ENCODE peak calls at places on chromosomes 13 and 19, in four cellular contexts. One of them, this sample, is unnamed.

GRCh38 chr19:13149628-13150186 is 468 bp downstream of the STX10 start:
- DNase-seq in GM12878: no peak
- DNase-seq in HepG2: peak
- DNase-seq in K562: peak
- DNase-seq in this sample: peak

GRCh38 chr13:109998808-109999528 is 212.6 kb upstream of the IRS2 start:
- DNase-seq in GM12878: no peak
- DNase-seq in HepG2: no peak
- DNase-seq in K562: no peak
- DNase-seq in this sample: no peak

GRCh38 chr19:40315812-40316475 is 30.8 kb upstream of the AKT2 start:
- DNase-seq in GM12878: no peak
- DNase-seq in HepG2: no peak
- DNase-seq in K562: no peak
- DNase-seq in this sample: peak

GRCh38 chr19:49017666-49018351 is 918 bp upstream of the LHB start:
- DNase-seq in GM12878: no peak
- DNase-seq in HepG2: peak
- DNase-seq in K562: peak
- DNase-seq in this sample: peak

GRCh38 chr19:47416667-47417033 is 2.7 kb downstream of the MEIS3 start:
- DNase-seq in GM12878: no peak
- DNase-seq in HepG2: no peak
- DNase-seq in K562: no peak
- DNase-seq in this sample: no peak

GRCh38 chr13:29441301-29441700 is 154.2 kb downstream of the SLC7A1 start:
- DNase-seq in GM12878: no peak
- DNase-seq in HepG2: no peak
- DNase-seq in K562: no peak
- DNase-seq in this sample: no peak

GRCh38 chr19:17655751-17656480 is 32.2 kb downstream of the UNC13A start:
- DNase-seq in GM12878: no peak
- DNase-seq in HepG2: no peak
- DNase-seq in K562: no peak
- DNase-seq in this sample: no peak

GRCh38 chr13:83153833-83154232 is 728.4 kb downstream of the SLITRK1 start:
- DNase-seq in GM12878: no peak
- DNase-seq in HepG2: no peak
- DNase-seq in K562: no peak
- DNase-seq in this sample: no peak

GRCh38 chr13:18962168-18962734 is 219.4 kb downstream of the TUBA3C start:
- DNase-seq in GM12878: no peak
- DNase-seq in HepG2: no peak
- DNase-seq in K562: no peak
- DNase-seq in this sample: no peak

DNA sequence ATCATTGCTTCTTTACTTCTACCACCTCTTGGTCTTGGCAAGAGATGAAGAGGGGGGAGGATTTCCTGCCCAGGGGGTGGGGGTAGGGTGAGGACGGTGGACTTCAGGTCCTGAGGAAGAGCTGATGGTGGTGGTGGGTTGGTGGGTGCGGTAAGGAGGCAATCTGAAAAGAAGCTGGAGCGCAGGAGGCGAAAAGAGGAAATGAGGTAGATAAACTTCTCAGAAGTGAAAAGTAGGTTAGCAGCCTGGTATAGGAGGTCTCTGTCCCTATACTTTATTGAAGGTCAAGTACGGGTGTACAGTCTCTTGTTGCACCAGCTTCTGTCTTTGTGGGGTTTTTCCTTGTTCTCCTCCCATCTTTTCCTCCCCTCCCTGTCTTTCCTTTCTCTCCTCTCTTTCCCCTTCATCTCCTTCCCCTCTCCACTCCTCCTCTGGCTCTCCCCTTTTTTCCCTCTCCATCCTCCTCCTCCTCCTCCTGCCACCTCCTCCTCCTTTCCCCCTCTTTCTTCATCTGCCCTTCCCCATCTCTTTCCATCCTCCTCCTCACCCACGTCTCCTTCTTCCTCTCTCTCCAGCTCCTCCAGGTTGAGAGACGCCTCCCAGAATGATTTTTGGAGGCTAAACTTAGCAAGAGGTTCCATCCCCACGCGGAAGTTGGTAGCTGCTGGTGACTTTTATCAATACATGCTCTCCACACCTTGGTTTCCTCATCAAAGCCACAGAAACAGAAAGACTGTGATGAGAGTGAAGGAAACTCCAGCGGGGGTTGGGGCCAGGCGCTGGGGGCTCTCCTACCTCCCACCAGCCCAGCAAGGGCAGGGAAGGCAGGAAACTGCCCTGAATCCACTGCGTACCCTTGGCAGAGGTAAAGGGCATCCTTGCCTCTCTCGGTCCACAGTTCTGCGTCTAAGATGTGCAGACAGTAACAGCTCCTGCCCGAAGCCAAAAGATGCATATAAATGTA is 15.3 kb downstream of the TNFSF14 start:
- DNase-seq in GM12878: no peak
- DNase-seq in HepG2: no peak
- DNase-seq in K562: peak
- DNase-seq in this sample: no peak
- TF ChIP-seq MXI1 in GM12878: no peak
- TF ChIP-seq MXI1 in HepG2: no peak
- TF ChIP-seq MXI1 in K562: no peak
- TF ChIP-seq MXI1 in this sample: no peak

GRCh38 chr19:15644816-15645215 is 4.1 kb downstream of the CYP4F3 start:
- DNase-seq in GM12878: no peak
- DNase-seq in HepG2: no peak
- DNase-seq in K562: no peak
- DNase-seq in this sample: no peak
- TF ChIP-seq FOXM1 in GM12878: no peak
- TF ChIP-seq FOXM1 in HepG2: no peak
- TF ChIP-seq FOXM1 in K562: no peak
- TF ChIP-seq FOXM1 in this sample: no peak

DNA sequence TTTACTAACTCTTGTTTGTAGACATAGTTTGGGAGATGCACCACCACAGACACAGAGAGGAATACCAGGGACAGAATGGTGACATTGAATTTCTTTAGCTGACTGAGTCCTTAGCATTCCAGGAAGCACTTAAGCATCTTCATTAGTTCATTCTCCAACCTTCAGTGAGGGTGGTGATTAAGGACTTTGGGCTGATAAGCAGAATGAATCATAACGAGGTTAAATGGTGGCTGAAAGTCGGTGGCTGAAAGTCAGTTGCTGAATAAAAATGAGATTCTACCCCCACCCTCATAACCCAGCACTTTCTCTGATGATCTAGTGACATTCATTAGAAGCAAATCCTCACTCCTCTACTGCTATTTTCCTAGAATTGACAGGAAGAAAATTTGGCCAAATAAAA is 10.6 kb downstream of the PCDH8 start:
- DNase-seq in GM12878: no peak
- DNase-seq in HepG2: no peak
- DNase-seq in K562: no peak
- DNase-seq in this sample: no peak
- TF ChIP-seq MXI1 in GM12878: no peak
- TF ChIP-seq MXI1 in HepG2: no peak
- TF ChIP-seq MXI1 in K562: no peak
- TF ChIP-seq MXI1 in this sample: no peak

GRCh38 chr19:56637976-56638555 is 4.9 kb upstream of the SMIM17 start:
- DNase-seq in GM12878: no peak
- DNase-seq in HepG2: peak
- DNase-seq in K562: peak
- DNase-seq in this sample: no peak
- TF ChIP-seq FOXM1 in GM12878: no peak
- TF ChIP-seq FOXM1 in HepG2: peak
- TF ChIP-seq FOXM1 in K562: no peak
- TF ChIP-seq FOXM1 in this sample: no peak

GRCh38 chr13:90416519-90416918 is 931.0 kb upstream of the MIR17HG start:
- DNase-seq in GM12878: no peak
- DNase-seq in HepG2: no peak
- DNase-seq in K562: no peak
- DNase-seq in this sample: no peak
- TF ChIP-seq MXI1 in GM12878: no peak
- TF ChIP-seq MXI1 in HepG2: no peak
- TF ChIP-seq MXI1 in K562: no peak
- TF ChIP-seq MXI1 in this sample: no peak

GRCh38 chr13:26965976-26966375 is 205.4 kb upstream of the GPR12 start:
- DNase-seq in GM12878: no peak
- DNase-seq in HepG2: no peak
- DNase-seq in K562: no peak
- DNase-seq in this sample: no peak
- TF ChIP-seq FOXM1 in GM12878: no peak
- TF ChIP-seq FOXM1 in HepG2: no peak
- TF ChIP-seq FOXM1 in K562: no peak
- TF ChIP-seq FOXM1 in this sample: no peak

GRCh38 chr13:67224148-67224846 is 5.8 kb downstream of the PCDH9 start:
- DNase-seq in GM12878: no peak
- DNase-seq in HepG2: peak
- DNase-seq in K562: peak
- DNase-seq in this sample: peak
- TF ChIP-seq MXI1 in GM12878: no peak
- TF ChIP-seq MXI1 in HepG2: no peak
- TF ChIP-seq MXI1 in K562: no peak
- TF ChIP-seq MXI1 in this sample: no peak

GRCh38 chr19:2863818-2864217 is 3.3 kb upstream of the ZNF556 start:
- DNase-seq in GM12878: no peak
- DNase-seq in HepG2: no peak
- DNase-seq in K562: no peak
- DNase-seq in this sample: no peak
- TF ChIP-seq FOXM1 in GM12878: no peak
- TF ChIP-seq FOXM1 in HepG2: no peak
- TF ChIP-seq FOXM1 in K562: no peak
- TF ChIP-seq FOXM1 in this sample: no peak

DNA sequence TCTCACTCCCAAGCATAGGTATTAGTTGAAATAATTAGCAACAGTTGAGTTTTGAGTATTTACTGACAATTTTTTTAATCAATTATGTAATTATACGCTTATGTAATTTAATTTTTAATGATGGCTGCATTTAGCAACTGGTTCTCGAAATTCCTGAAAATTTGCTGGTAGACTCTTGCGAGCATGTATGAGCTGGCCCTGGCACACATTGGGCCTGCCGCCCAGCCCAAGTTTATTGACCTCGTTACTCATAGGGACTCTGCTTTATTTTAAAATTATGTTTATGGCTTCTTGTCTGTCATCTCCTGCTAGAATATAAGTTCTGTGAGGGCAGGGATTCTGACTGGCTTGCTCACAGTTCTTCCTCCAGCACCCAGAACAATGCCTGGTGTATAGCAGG is 6.7 kb downstream of the KLK14 start:
- DNase-seq in GM12878: no peak
- DNase-seq in HepG2: no peak
- DNase-seq in K562: no peak
- DNase-seq in this sample: no peak
- TF ChIP-seq MXI1 in GM12878: no peak
- TF ChIP-seq MXI1 in HepG2: no peak
- TF ChIP-seq MXI1 in K562: no peak
- TF ChIP-seq MXI1 in this sample: no peak